ENCODE peak calls at places on chromosomes 3 and 15, in seven cellular contexts. E is pancreas, J is IMR-90, C is astrocyte, L is mammary epithelial cell, R is fibroblast of lung, H is mucosa of descending colon. O is an unnamed sample. For H3K36me3, the result is how much of the 10 kb centered on the place peaks cover.

GRCh38 chr3:23900744-23901143 is 16.0 kb downstream of the NKIRAS1 start:
- DNase-seq in C (no peak), J (peak), H (no peak), L (no peak), R (peak), E (no peak), O (no peak)

GRCh38 chr3:182143903-182144302 is 432.2 kb downstream of the SOX2 start:
- DNase-seq in J (no peak), R (no peak), C (no peak), L (no peak), E (no peak), H (no peak), O (no peak)

GRCh38 chr3:50275996-50276761 is 2.7 kb upstream of the LSMEM2 start:
- DNase-seq in L (no peak), H (no peak), C (no peak), E (no peak), J (no peak), R (no peak), O (no peak)

GRCh38 chr3:187963677-187964385 is 190.1 kb upstream of the LPP start:
- DNase-seq in E (no peak), L (no peak), C (no peak), J (no peak), H (no peak), R (no peak), O (no peak)

GRCh38 chr3:14513566-14514322 is 26.4 kb downstream of the GRIP2 start:
- DNase-seq in H (no peak), C (no peak), E (no peak), J (no peak), R (no peak), L (no peak), O (no peak)

GRCh38 chr3:126083913-126084514 is at the start of gene SLC41A3:
- DNase-seq in E (peak), H (peak), L (peak), J (peak), R (peak), C (peak), O (peak)

GRCh38 chr15:100914876-100915275 is 4.3 kb upstream of the LRRK1 start:
- DNase-seq in H (no peak), J (peak), L (no peak), E (no peak), R (peak), C (no peak), O (no peak)

GRCh38 chr3:111963424-111963823 is 15.4 kb upstream of the ABHD10 start:
- DNase-seq in J (peak), C (peak), E (no peak), R (peak), H (no peak), L (peak), O (peak)

GRCh38 chr3:126851382-126851781 is 131.5 kb upstream of the PLXNA1 start:
- DNase-seq in E (no peak), C (no peak), H (no peak), R (no peak), L (no peak), J (no peak), O (no peak)

GRCh38 chr3:112770026-112770626 is 76.5 kb downstream of the CD200R1L start:
- DNase-seq in H (no peak), L (peak), E (no peak), J (peak), C (peak), R (peak), O (no peak)

GRCh38 chr3:13378155-13378554 is 42.0 kb downstream of the NUP210 start:
- DNase-seq in R (no peak), C (peak), H (no peak), E (no peak), J (peak), L (no peak), O (no peak)

GRCh38 chr3:101725192-101725889 is 927 bp downstream of the CEP97 start:
- DNase-seq in C (peak), E (no peak), J (peak), L (no peak), R (peak), H (peak), O (no peak)

GRCh38 chr3:56157693-56158092 is 310.6 kb downstream of the ERC2 start:
- DNase-seq in H (peak), E (no peak), L (peak), R (peak), C (peak), J (no peak), O (peak)

GRCh38 chr3:188469228-188469885 is 315.4 kb downstream of the LPP start:
- DNase-seq in R (peak), H (no peak), E (no peak), L (no peak), C (peak), J (no peak), O (peak)

GRCh38 chr15:68528891-68529290 is 49.9 kb upstream of the CORO2B start:
- DNase-seq in H (peak), J (no peak), C (peak), L (peak), E (no peak), R (no peak), O (no peak)

GRCh38 chr3:113516115-113516505 is 1.2 kb upstream of the SPICE1 start:
- DNase-seq in E (no peak), L (no peak), R (no peak), C (no peak), J (no peak), H (peak), O (no peak)

GRCh38 chr3:171374661-171375285 is 85.4 kb downstream of the TNIK start:
- DNase-seq in C (peak), R (peak), E (no peak), H (no peak), J (peak), L (peak), O (peak)

GRCh38 chr3:122674339-122674738 is 6.3 kb upstream of the PARP14 start:
- DNase-seq in J (no peak), L (no peak), C (no peak), R (no peak), H (no peak), E (no peak), O (no peak)

GRCh38 chr3:119731545-119732343 is 28.9 kb downstream of the CFAP91 start:
- DNase-seq in J (peak), L (peak), H (no peak), C (peak), R (peak), E (no peak), O (no peak)

GRCh38 chr3:70856414-70857162 is 544.1 kb upstream of the MDFIC2 start:
- DNase-seq in R (peak), L (peak), C (peak), H (no peak), E (no peak), J (peak), O (no peak)

GRCh38 chr3:4589475-4590111 is 96.4 kb downstream of the ITPR1 start:
- DNase-seq in J (no peak), C (no peak), L (no peak), E (no peak), H (no peak), R (no peak), O (no peak)

GRCh38 chr3:108494862-108495531 is 15.4 kb downstream of the MYH15 start:
- DNase-seq in J (no peak), C (no peak), R (no peak), H (no peak), E (no peak), L (no peak), O (no peak)

GRCh38 chr3:113838631-113839209 is at the start of gene GRAMD1C:
- DNase-seq in E (peak), R (peak), C (peak), H (peak), J (peak), L (peak), O (no peak)

GRCh38 chr15:77030042-77030927 is 35.4 kb downstream of the PSTPIP1 start:
- DNase-seq in L (no peak), C (no peak), J (no peak), R (no peak), H (peak), E (peak), O (no peak)

GRCh38 chr3:134279466-134279865 is 28.8 kb upstream of the RYK start:
- DNase-seq in H (no peak), L (no peak), R (no peak), C (peak), J (no peak), E (no peak), O (no peak)

GRCh38 chr3:126524429-126524988 is 554 bp downstream of the CHST13 start:
- DNase-seq in E (no peak), R (no peak), H (peak), C (no peak), L (no peak), J (no peak), O (no peak)

GRCh38 chr3:128698211-128699011 is 27.6 kb upstream of the RAB7A start:
- DNase-seq in R (no peak), L (no peak), C (no peak), H (peak), J (no peak), E (peak), O (no peak)

GRCh38 chr3:11145888-11146287 is 8.4 kb upstream of the HRH1 start:
- DNase-seq in J (peak), L (peak), C (peak), H (no peak), E (no peak), R (peak), O (peak)

GRCh38 chr15:20345401-20345958 is 196.1 kb downstream of the GOLGA6L6 start:
- DNase-seq in H (no peak), C (no peak), E (peak), L (no peak), J (no peak), R (no peak), O (no peak)

GRCh38 chr15:20344601-20345400 is 196.8 kb downstream of the GOLGA6L6 start:
- DNase-seq in L (peak), J (no peak), R (no peak), H (no peak), C (no peak), E (peak), O (no peak)

GRCh38 chr15:20341901-20342605 is 199.5 kb downstream of the GOLGA6L6 start:
- DNase-seq in C (no peak), H (no peak), L (peak), R (no peak), J (no peak), E (peak), O (no peak)

GRCh38 chr15:20340931-20341661 is 200.5 kb downstream of the GOLGA6L6 start:
- DNase-seq in J (no peak), H (no peak), E (peak), R (no peak), L (peak), C (no peak), O (no peak)

GRCh38 chr15:20340331-20340811 is 201.2 kb downstream of the GOLGA6L6 start:
- DNase-seq in J (peak), R (no peak), C (no peak), E (peak), H (no peak), L (peak), O (no peak)
- TF ChIP-seq CTCF in J (no peak), R (no peak), C (no peak), E (no peak), H (no peak), L (no peak), O (no peak)

DNA sequence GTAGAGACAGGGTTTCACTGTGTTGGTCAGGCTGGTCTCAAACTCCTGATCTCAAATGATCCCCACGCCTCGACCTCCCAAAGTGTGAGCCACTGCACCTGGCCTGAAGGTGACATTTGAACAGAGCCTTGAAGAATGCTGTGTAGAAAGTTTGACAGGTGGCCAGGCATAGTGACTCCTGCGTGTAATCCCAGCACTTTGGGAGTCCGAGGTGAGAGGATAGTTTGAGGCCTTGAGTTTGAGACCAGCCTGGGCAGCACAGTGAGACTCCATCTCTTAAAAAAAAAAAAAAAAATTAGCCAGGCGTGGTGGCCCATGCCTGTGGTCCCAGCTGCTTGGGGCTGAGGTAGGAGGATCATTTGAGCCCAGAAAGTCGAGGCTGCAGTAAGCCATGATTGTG is 1.5 kb downstream of the IQGAP1 start:
- DNase-seq in R (no peak), L (no peak), J (no peak), H (no peak), E (peak), C (no peak), O (no peak)
- H3K4me3 ChIP-seq in R (peak), L (peak), J (peak), H (no peak), E (peak), C (peak), O (peak)

GRCh38 chr15:90501898-90502297 is 27.8 kb upstream of the CRTC3 start:
- DNase-seq in C (no peak), L (no peak), J (no peak), R (no peak), H (no peak), E (no peak), O (no peak)
- H3K36me3 ChIP-seq in C (under half), L (under half), J (under half), R (under half), H (under half), E (under half), O (under half)

DNA sequence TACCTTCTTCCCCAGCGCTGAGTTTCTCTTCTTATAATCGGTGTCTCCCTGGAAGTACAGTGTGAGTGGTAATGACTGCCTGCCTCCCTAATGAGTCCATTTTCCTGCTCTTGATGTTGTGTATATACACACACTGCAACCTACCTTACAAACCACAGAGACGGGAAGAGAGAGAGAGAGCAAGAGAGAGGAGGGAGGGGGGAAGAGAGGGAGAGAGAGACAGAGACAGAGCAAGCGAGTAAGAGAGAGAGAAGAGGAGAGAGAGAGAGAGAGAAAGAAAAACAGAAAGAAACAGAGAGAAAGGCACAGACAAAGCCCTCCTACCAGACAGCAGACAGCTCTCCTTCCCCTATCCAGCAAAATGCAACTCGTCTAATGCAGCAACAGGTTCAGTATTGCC is 46.9 kb downstream of the ZBTB20 start:
- DNase-seq in R (peak), H (peak), C (peak), E (no peak), L (peak), J (peak), O (no peak)
- TF ChIP-seq CTCF in R (no peak), H (no peak), C (no peak), E (no peak), L (no peak), J (no peak), O (no peak)

GRCh38 chr3:153182491-153182890 is 20.5 kb downstream of the RAP2B start:
- DNase-seq in J (no peak), R (no peak), C (no peak), L (no peak), H (no peak), E (no peak), O (no peak)
- H3K4me3 ChIP-seq in J (no peak), R (no peak), C (no peak), L (no peak), H (no peak), E (no peak), O (no peak)

DNA sequence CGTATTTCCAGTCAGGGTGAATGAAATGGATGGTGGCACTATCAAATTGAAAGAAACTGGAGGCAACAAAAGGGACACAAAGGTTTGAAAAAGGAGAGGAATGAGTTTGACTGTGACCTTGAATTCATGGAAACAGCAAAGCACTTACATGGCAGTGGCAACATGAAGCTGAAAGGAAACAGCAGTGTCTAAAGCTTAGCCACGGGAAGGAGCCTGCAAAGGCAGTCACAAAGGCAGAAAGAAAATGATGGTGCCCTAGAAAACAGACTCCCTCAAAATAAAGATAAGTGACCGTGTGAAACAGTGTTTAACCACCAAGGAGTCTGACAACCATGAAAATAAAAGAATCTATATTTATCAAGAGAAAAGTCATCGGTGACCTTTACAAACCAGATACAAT is 51.2 kb downstream of the SLTM start:
- DNase-seq in E (no peak), R (no peak), J (no peak), H (no peak), L (no peak), C (no peak), O (no peak)
- H3K36me3 ChIP-seq in E (under half), R (under half), J (half or more), H (under half), L (under half), C (half or more), O (under half)

GRCh38 chr3:138284079-138284478 is 45.6 kb downstream of the NME9 start:
- DNase-seq in L (peak), H (no peak), C (no peak), R (no peak), J (no peak), E (no peak), O (no peak)

GRCh38 chr3:138281561-138281960 is 48.1 kb downstream of the NME9 start:
- DNase-seq in J (no peak), E (no peak), R (no peak), H (no peak), L (no peak), C (no peak), O (no peak)

GRCh38 chr3:138282836-138283235 is 46.8 kb downstream of the NME9 start:
- DNase-seq in L (no peak), J (no peak), E (no peak), C (no peak), H (no peak), R (no peak), O (no peak)

GRCh38 chr3:138289260-138289659 is 40.4 kb downstream of the NME9 start:
- DNase-seq in R (no peak), H (no peak), J (no peak), L (no peak), E (no peak), C (no peak), O (no peak)

GRCh38 chr3:138284957-138285477 is 44.6 kb downstream of the NME9 start:
- DNase-seq in C (no peak), R (no peak), H (no peak), L (no peak), J (no peak), E (no peak), O (no peak)
- TF ChIP-seq CTCF in C (no peak), R (no peak), H (no peak), L (peak), J (peak), E (no peak), O (peak)

GRCh38 chr15:67126551-67127333 is 61.3 kb downstream of the SMAD3 start:
- DNase-seq in E (no peak), C (no peak), L (no peak), H (no peak), R (no peak), J (no peak), O (no peak)

GRCh38 chr15:67125589-67126502 is 60.4 kb downstream of the SMAD3 start:
- DNase-seq in E (peak), H (no peak), J (peak), R (peak), L (peak), C (peak), O (peak)

GRCh38 chr15:67124911-67125588 is 59.6 kb downstream of the SMAD3 start:
- DNase-seq in R (no peak), J (no peak), C (no peak), E (no peak), L (no peak), H (no peak), O (no peak)

GRCh38 chr15:67127925-67128324 is 62.5 kb downstream of the SMAD3 start:
- DNase-seq in C (peak), L (peak), J (peak), R (peak), E (no peak), H (no peak), O (peak)

GRCh38 chr15:67127334-67127664 is 61.9 kb downstream of the SMAD3 start:
- DNase-seq in J (no peak), L (peak), C (no peak), R (no peak), H (peak), E (no peak), O (no peak)
- H3K4me3 ChIP-seq in J (no peak), L (no peak), C (no peak), R (no peak), H (no peak), E (no peak), O (no peak)

GRCh38 chr15:48507416-48508065 is 138.0 kb downstream of the FBN1 start:
- DNase-seq in L (peak), H (peak), E (peak), J (peak), R (peak), C (peak), O (no peak)
- H3K36me3 ChIP-seq in L (under half), H (under half), E (under half), J (under half), R (under half), C (half or more), O (under half)